ENCODE peak calls at places on chromosomes 11 and 22, in eight cellular contexts. L is suprapubic skin, E is neural progenitor cell, M is PC-9, Z is fibroblast of lung, V is uterus, W is right atrium auricular region, T is cardiac muscle cell. C is an unnamed sample. For H3K36me3, the result is how much of the 10 kb centered on the place peaks cover.

GRCh38 chr11:67369801-67370284 is 3.6 kb downstream of the CLCF1 start:
- DNase-seq in L (no peak), E (no peak), M (no peak), Z (no peak), V (peak), W (no peak), T (no peak), C (no peak)

GRCh38 chr11:36475192-36475591 is 34.9 kb downstream of the TRAF6 start:
- DNase-seq in L (no peak), E (no peak), M (no peak), Z (no peak), V (no peak), W (no peak), T (no peak), C (peak)

GRCh38 chr11:32088117-32088941 is 2.5 kb upstream of the RCN1 start:
- DNase-seq in L (no peak), E (no peak), M (peak), Z (peak), V (no peak), W (peak), T (peak), C (peak)

GRCh38 chr22:30123463-30123862 is 43.2 kb downstream of the HORMAD2 start:
- DNase-seq in L (no peak), E (no peak), M (no peak), Z (no peak), V (no peak), W (no peak), T (no peak), C (no peak)

GRCh38 chr11:33624082-33624481 is 76.5 kb downstream of the C11orf91 start:
- DNase-seq in L (no peak), E (no peak), M (no peak), Z (peak), V (no peak), W (no peak), T (peak), C (no peak)

GRCh38 chr11:68904458-68904847 is 762 bp downstream of the IGHMBP2 start:
- DNase-seq in L (no peak), E (no peak), M (no peak), Z (no peak), V (no peak), W (no peak), T (no peak), C (no peak)

GRCh38 chr11:74019860-74020259 is 11.0 kb upstream of the UCP3 start:
- DNase-seq in L (no peak), E (no peak), M (no peak), Z (no peak), V (no peak), W (no peak), T (no peak), C (peak)

GRCh38 chr11:92111291-92111690 is 113.3 kb upstream of the FAT3 start:
- DNase-seq in L (no peak), E (no peak), M (peak), Z (no peak), V (no peak), W (no peak), T (no peak), C (no peak)

GRCh38 chr11:47593934-47594855 is at the start of gene C1QTNF4:
- DNase-seq in L (no peak), E (peak), M (no peak), Z (no peak), V (no peak), W (no peak), T (peak), C (no peak)

DNA sequence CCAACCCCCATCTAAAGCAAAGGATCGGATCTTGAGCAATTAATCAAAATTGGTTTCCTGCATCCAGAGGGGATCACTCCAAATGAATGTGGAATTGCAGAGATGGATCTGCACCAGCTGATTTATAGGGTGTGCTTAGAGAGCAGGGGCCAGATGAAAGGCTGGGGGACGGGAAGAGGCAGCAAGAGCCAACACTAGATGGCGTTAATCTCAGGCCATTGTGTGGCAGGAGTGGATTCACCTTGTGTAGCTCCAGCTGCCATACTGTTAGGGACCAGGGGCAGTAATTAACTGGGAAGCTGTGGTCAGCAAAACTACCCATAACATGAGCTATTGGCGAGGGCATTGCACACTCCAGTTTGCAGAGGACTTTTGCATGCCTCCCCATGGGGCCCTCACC is 35.6 kb downstream of the SERPINH1 start:
- DNase-seq in L (no peak), E (peak), M (no peak), Z (no peak), V (no peak), W (no peak), T (peak), C (no peak)
- TF ChIP-seq CTCF in L (no peak), E (peak), M (peak), Z (peak), V (no peak), W (peak), T (peak), C (peak)

GRCh38 chr22:46112405-46112804 is 37.9 kb upstream of the PPARA start:
- DNase-seq in L (no peak), E (no peak), M (no peak), Z (no peak), V (no peak), W (no peak), T (no peak), C (no peak)
- H3K36me3 ChIP-seq in L (under half), E (under half), M (under half), Z (half or more), V (under half), W (under half), T (under half), C (under half)

GRCh38 chr22:35299217-35299716 is 427 bp upstream of the TOM1 start:
- DNase-seq in L (no peak), E (no peak), M (no peak), Z (peak), V (no peak), W (no peak), T (no peak), C (peak)
- TF ChIP-seq CTCF in L (no peak), E (no peak), M (no peak), Z (no peak), V (peak), W (no peak), T (no peak), C (no peak)

GRCh38 chr11:119016216-119017009 is 1.7 kb downstream of the RPS25 start:
- DNase-seq in L (no peak), E (no peak), M (no peak), Z (no peak), V (no peak), W (no peak), T (no peak), C (no peak)

GRCh38 chr11:119014209-119014924 is 3.8 kb downstream of the RPS25 start:
- DNase-seq in L (no peak), E (no peak), M (no peak), Z (no peak), V (no peak), W (no peak), T (no peak), C (no peak)

GRCh38 chr11:119012629-119013170 is 5.4 kb downstream of the RPS25 start:
- DNase-seq in L (no peak), E (no peak), M (no peak), Z (no peak), V (no peak), W (no peak), T (no peak), C (no peak)

GRCh38 chr11:119018074-119018938 is at the start of the genes RPS25 and TRAPPC4:
- DNase-seq in L (peak), E (peak), M (peak), Z (peak), V (peak), W (peak), T (peak), C (peak)

DNA sequence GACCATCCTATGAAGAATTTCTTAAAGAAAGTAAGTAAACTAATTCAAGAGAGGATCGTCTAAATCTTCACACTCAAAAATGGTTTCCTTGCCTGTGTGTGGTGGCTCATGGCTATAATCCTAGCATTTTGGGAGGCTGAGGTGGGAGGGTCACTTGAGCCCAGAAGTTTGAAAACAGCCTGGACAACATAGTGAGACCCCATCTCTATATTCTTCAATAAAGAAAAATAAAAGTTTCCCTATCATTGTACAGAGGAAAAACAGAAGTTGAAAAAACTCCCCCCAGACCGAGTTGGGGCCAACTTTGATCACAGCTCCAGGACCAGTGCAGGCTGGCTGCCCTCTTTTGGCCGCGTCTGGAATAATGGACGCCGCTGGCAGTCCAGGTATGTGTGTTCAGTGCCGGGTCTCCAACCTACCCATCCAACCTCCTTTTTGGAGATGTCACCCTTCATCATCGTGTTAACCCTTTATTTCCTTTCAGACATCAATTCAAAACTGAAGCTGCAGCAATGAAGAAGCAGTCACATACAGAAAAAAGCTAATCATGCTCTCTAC is 3.0 kb downstream of the RPS25 start:
- DNase-seq in L (no peak), E (peak), M (no peak), Z (no peak), V (no peak), W (no peak), T (no peak), C (no peak)
- H3K36me3 ChIP-seq in L (half or more), E (under half), M (under half), Z (under half), V (under half), W (half or more), T (under half), C (under half)

GRCh38 chr11:23151819-23152218 is 291.5 kb upstream of the CCDC179 start:
- DNase-seq in L (no peak), E (no peak), M (no peak), Z (no peak), V (no peak), W (no peak), T (no peak), C (no peak)
- TF ChIP-seq CTCF in L (no peak), E (no peak), M (no peak), Z (no peak), V (no peak), W (no peak), T (no peak), C (no peak)

GRCh38 chr22:17878186-17878694 is 104.0 kb upstream of the BID start:
- DNase-seq in L (no peak), E (no peak), M (no peak), Z (no peak), V (no peak), W (no peak), T (no peak), C (no peak)
- H3K36me3 ChIP-seq in L (under half), E (under half), M (under half), Z (under half), V (under half), W (half or more), T (under half), C (under half)

DNA sequence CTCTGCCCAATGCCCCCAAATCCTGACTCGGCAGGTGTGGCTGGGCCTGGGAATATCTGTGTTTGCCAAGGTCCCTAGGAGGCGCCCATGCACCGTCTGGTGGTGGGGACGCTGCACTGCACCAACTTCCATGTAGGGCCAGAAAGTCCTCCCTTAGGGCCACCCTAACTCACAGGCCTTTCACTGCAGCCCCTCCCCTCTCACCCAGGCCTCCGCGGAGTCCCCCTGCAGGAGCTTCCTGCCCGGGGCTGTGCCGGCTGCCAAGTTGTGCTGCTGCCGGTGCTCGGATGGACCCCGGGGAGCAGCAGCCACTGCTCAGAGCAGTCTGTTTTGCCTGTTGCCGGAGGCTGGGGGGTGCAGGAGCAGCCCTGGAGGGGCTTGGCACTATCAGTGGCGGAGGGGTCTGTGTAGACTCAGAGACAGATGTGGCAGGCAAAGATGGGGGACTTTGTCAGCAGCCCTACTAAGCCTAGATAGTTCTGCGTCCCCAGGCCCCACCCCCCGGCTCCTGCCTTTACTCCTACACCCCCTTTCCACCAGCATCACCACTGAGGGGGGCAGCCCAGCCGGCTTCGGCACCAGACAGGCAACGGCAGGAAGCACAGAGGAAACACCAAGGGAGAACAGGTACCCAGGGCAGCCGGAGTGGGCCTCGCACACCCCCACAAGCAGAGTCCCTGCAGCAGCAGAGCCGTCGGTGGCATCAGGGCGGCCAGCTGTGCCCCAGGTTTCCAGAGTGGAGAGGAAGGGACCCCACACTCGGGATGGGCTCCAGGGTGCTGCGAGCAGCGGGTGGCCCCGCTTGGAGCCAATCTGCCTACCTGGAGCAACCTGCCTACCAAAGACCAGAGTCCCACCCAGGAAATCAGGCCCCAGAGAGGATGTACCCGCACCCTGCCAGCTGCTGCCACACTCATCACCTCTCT is 124.3 kb downstream of the TRIM29 start:
- DNase-seq in L (no peak), E (peak), M (peak), Z (peak), V (peak), W (no peak), T (peak), C (peak)
- TF ChIP-seq CTCF in L (peak), E (peak), M (peak), Z (peak), V (peak), W (peak), T (peak), C (peak)

C was measured in astrocyte.